ENCODE peak calls at places on chromosome 1, in four cellular contexts. C, H, Y and J are unnamed samples.

GRCh38 chr1:50426108-50426700 is 3.0 kb upstream of the DMRTA2 start:
- DNase-seq in H (no peak), Y (no peak), C (no peak), J (no peak)

GRCh38 chr1:156121441-156121840 is 6.9 kb downstream of the LMNA start:
- DNase-seq in C (no peak), Y (no peak), H (no peak), J (no peak)

GRCh38 chr1:225480825-225481434 is 53.1 kb upstream of the LBR start:
- DNase-seq in C (peak), H (peak), Y (peak), J (peak)

GRCh38 chr1:159800177-159800935 is 1.8 kb upstream of the FCRL6 start:
- DNase-seq in Y (no peak), H (no peak), C (no peak), J (no peak)

GRCh38 chr1:167502719-167503452 is 15.4 kb downstream of the CD247 start:
- DNase-seq in Y (no peak), C (no peak), H (no peak), J (no peak)

GRCh38 chr1:36465731-36466369 is 1.7 kb upstream of the MRPS15 start:
- DNase-seq in Y (no peak), C (no peak), H (no peak), J (no peak)

GRCh38 chr1:223834660-223835263 is 11.0 kb downstream of the TP53BP2 start:
- DNase-seq in Y (no peak), H (no peak), C (no peak), J (no peak)

GRCh38 chr1:54606990-54607325 is 16.4 kb downstream of the FAM151A start:
- DNase-seq in C (no peak), H (no peak), Y (no peak), J (no peak)

GRCh38 chr1:207848234-207848633 is 62.7 kb downstream of the CD34 start:
- DNase-seq in C (peak), Y (peak), H (no peak), J (no peak)

GRCh38 chr1:230977781-230978490 is 725 bp downstream of the TTC13 start:
- DNase-seq in C (peak), H (peak), Y (peak), J (peak)

GRCh38 chr1:220927442-220927841 is 48.2 kb downstream of the HLX start:
- DNase-seq in C (no peak), Y (no peak), H (no peak), J (peak)

GRCh38 chr1:36481771-36482723 is 666 bp downstream of the CSF3R start:
- DNase-seq in H (no peak), Y (no peak), C (no peak), J (peak)

GRCh38 chr1:17307946-17308345 is at the start of gene PADI4:
- DNase-seq in H (no peak), Y (no peak), C (no peak), J (peak)

GRCh38 chr1:112389689-112390088 is 6.3 kb upstream of the CTTNBP2NL start:
- DNase-seq in H (no peak), Y (peak), C (no peak), J (no peak)

GRCh38 chr1:171743014-171743870 is 1.4 kb upstream of the VAMP4 start:
- DNase-seq in C (no peak), Y (no peak), H (no peak), J (no peak)

DNA sequence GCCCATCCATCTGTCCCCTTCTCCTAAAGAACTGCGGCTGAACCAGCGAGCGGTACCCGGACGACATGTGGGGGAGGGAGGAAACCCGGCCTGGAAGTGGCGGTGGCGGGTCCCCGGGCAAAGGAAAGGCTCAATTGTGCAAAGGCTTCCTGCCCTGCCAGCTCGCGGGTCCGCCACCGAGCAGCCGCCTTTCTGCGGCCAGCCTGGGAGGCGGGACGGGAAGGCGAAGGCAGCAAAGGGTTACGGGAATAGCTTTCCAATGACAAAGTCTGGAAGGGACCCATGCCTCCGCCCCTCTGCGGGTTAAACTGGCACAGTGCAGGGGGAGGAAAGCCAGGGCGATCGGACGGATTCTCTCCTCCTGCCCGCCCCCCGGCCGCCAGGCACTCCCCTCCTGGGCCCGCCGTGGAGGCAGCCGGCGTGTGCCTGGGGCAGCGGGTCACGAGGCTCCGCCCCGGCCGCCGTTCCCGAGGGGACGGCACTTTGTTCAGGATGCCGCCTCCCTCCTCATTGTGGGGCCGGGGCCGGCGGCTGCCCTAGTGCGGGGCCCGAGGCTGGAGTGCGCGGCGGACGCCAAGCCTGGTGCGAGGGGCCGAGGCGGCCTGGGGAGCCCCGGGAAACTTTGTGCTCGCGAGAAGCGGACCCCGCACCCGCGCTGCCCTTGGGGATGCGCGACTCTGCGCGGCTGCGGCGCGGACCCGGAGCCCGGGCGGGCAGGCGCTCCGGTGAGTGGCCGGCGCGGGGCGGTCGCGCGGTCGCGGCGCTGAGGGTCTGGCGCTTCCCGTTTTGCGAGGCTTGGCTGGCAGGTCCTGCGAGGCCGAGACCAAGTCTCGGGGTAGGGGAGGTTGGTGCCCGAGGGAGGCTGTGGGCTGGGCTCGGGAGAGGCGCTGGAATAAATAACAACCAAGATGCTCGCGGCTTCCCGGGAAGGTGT is at the start of gene NAV1:
- DNase-seq in Y (no peak), C (peak), H (peak), J (peak)
- TF ChIP-seq HMGXB4 in Y (no peak), C (no peak), H (no peak), J (no peak)

DNA sequence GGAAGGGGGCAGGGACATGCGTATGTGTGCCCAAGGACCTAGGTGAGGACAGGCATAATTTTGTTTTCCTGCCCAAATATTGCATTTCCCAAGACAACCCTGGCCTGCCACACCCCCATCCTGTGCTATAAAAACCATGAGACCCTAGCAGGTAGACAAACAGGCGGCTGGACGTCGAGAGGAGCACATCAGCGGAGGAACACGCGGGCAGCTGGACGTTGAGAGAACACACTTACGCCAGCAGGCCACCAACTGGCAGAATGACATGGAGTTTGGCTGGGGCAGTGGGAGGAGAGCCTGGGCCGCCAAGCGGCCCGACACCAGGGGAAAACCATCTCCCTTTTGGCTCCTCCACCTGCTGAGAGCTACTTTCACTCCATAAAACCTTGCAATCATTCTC is 3.0 kb upstream of the FGGY start:
- DNase-seq in H (no peak), Y (no peak), C (no peak), J (no peak)
- TF ChIP-seq HMGXB4 in H (no peak), Y (no peak), C (no peak), J (no peak)

DNA sequence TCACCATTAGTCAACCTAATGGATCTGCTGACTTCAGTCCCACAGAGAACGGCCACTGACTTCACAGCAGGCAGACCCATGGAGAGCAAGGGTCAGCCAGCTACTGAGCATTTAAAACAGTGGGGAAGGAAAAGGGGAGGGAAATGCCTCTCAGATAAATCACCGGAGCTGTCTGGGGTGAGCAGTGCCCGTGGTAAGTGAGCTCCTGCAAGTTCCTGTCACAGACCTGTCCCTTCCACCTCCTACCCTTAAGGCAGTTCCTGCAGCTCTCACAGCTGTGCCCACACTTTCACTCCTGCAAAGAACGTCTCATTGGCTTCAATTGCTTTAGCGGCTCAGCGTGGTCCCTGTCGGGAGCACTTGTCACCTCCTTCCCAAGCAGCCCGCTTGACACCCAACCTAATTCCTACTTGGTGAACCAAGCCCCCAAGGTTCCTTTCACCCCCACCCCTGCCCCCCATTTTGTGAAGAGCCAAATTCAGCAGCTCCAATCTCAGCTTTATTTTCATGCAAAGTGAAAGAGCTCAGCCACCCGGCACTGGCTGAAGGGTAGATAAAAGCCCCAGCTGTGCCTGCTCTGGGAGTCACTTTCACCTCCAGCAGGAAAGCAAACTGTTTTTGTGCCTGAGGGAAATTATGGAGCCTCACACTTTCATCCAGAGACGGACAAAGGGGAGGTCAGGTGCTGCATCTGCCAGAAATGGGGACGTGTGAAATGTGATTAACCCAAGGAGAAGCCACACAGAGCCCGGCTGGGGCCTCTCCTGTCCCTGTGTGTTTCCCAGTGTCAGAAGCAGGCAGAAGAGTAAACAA is 306.2 kb downstream of the TTLL7 start:
- DNase-seq in C (no peak), H (peak), Y (peak), J (no peak)
- TF ChIP-seq HMGXB4 in C (no peak), H (no peak), Y (no peak), J (no peak)

GRCh38 chr1:173344034-173344743 is 132.9 kb upstream of the PRDX6 start:
- DNase-seq in Y (no peak), H (no peak), C (no peak), J (no peak)

GRCh38 chr1:173342766-173343165 is 134.4 kb upstream of the PRDX6 start:
- DNase-seq in Y (no peak), H (no peak), C (no peak), J (no peak)

GRCh38 chr1:173347276-173347675 is 129.9 kb upstream of the PRDX6 start:
- DNase-seq in C (no peak), H (no peak), Y (no peak), J (no peak)

GRCh38 chr1:173341307-173341706 is 134.2 kb upstream of the TNFSF4 start:
- DNase-seq in Y (no peak), C (no peak), H (no peak), J (no peak)
- TF ChIP-seq HMGXB4 in Y (no peak), C (no peak), H (no peak), J (no peak)